ENCODE peak calls at places on chromosome 13, in seven cellular contexts. M, N, V, R, H, Z and J are unnamed samples.

GRCh38 chr13:76890036-76890435 is 3.8 kb upstream of the KCTD12 start:
- DNase-seq in M (peak), V (no peak), Z (no peak), R (no peak), N (peak), H (no peak), J (no peak)

GRCh38 chr13:37460211-37460610 is 138.4 kb downstream of the POSTN start:
- DNase-seq in R (no peak), M (no peak), N (peak), H (no peak), Z (no peak), V (no peak), J (no peak)

GRCh38 chr13:111403266-111403665 is 82.8 kb downstream of the TEX29 start:
- DNase-seq in Z (no peak), H (no peak), M (no peak), V (no peak), N (no peak), R (no peak), J (no peak)

GRCh38 chr13:113179374-113180230 is 21.2 kb downstream of the PROZ start:
- DNase-seq in N (no peak), Z (no peak), V (no peak), R (no peak), M (no peak), H (no peak), J (no peak)

GRCh38 chr13:78604782-78605611 is 1.6 kb upstream of the POU4F1 start:
- DNase-seq in R (no peak), H (no peak), M (no peak), Z (no peak), N (no peak), V (no peak), J (peak)

GRCh38 chr13:100235311-100235901 is 146.5 kb downstream of the PCCA start:
- DNase-seq in R (no peak), N (peak), Z (peak), H (no peak), V (no peak), M (peak), J (peak)

GRCh38 chr13:73833331-73834070 is 300.7 kb downstream of the KLF12 start:
- DNase-seq in R (no peak), N (peak), Z (no peak), V (no peak), H (no peak), M (no peak), J (peak)

GRCh38 chr13:102461302-102461701 is 59.5 kb upstream of the FGF14 start:
- DNase-seq in M (no peak), R (no peak), V (no peak), N (no peak), Z (no peak), H (no peak), J (no peak)

GRCh38 chr13:113616991-113617749 is 32.6 kb downstream of the TFDP1 start:
- DNase-seq in N (no peak), R (no peak), M (peak), H (no peak), V (no peak), Z (peak), J (no peak)

GRCh38 chr13:27607125-27607524 is 13.2 kb downstream of the LNX2 start:
- DNase-seq in M (peak), V (no peak), Z (peak), H (no peak), R (no peak), N (peak), J (peak)

GRCh38 chr13:79659161-79659560 is 178.2 kb downstream of the NDFIP2 start:
- DNase-seq in M (peak), H (no peak), V (no peak), N (peak), R (no peak), Z (no peak), J (no peak)

GRCh38 chr13:95020298-95020987 is 280.8 kb downstream of the ABCC4 start:
- DNase-seq in V (no peak), M (no peak), H (no peak), Z (peak), N (no peak), R (no peak), J (no peak)

GRCh38 chr13:40666058-40666904 is at the start of gene FOXO1:
- DNase-seq in H (peak), M (peak), R (peak), N (peak), V (peak), Z (peak), J (peak)

GRCh38 chr13:33347866-33348265 is 62.3 kb upstream of the STARD13 start:
- DNase-seq in N (no peak), V (no peak), Z (no peak), H (no peak), M (no peak), R (no peak), J (no peak)